ENCODE peak calls at places on chromosome 2, in six cellular contexts. One of them, this sample, is unnamed.

GRCh38 chr2:145484443-145485086 is 964.6 kb upstream of the ZEB2 start:
- DNase-seq in GM12878: no peak
- DNase-seq in SK-N-SH: no peak
- DNase-seq in IMR-90: peak
- DNase-seq in HepG2: no peak
- DNase-seq in K562: peak
- DNase-seq in this sample: peak

GRCh38 chr2:239265681-239266435 is 135.0 kb downstream of the HDAC4 start:
- DNase-seq in IMR-90: no peak
- DNase-seq in K562: no peak
- DNase-seq in SK-N-SH: no peak
- DNase-seq in HepG2: no peak
- DNase-seq in GM12878: no peak
- DNase-seq in this sample: no peak

GRCh38 chr2:75607988-75608683 is 38.4 kb upstream of the MRPL19 start:
- DNase-seq in K562: no peak
- DNase-seq in SK-N-SH: no peak
- DNase-seq in HepG2: peak
- DNase-seq in GM12878: no peak
- DNase-seq in IMR-90: no peak
- DNase-seq in this sample: no peak

GRCh38 chr2:100107911-100108647 is 34.3 kb downstream of the AFF3 start:
- DNase-seq in K562: no peak
- DNase-seq in GM12878: no peak
- DNase-seq in SK-N-SH: peak
- DNase-seq in IMR-90: no peak
- DNase-seq in HepG2: no peak
- DNase-seq in this sample: no peak

GRCh38 chr2:127453392-127454171 is 35.4 kb downstream of the PROC start:
- DNase-seq in GM12878: no peak
- DNase-seq in IMR-90: no peak
- DNase-seq in SK-N-SH: peak
- DNase-seq in K562: peak
- DNase-seq in HepG2: peak
- DNase-seq in this sample: peak

GRCh38 chr2:69358914-69359313 is 28.1 kb downstream of the GFPT1 start:
- DNase-seq in SK-N-SH: no peak
- DNase-seq in IMR-90: no peak
- DNase-seq in K562: no peak
- DNase-seq in HepG2: no peak
- DNase-seq in GM12878: no peak
- DNase-seq in this sample: no peak

GRCh38 chr2:232927041-232927792 is 57.2 kb downstream of the SNORC start:
- DNase-seq in SK-N-SH: peak
- DNase-seq in HepG2: no peak
- DNase-seq in IMR-90: no peak
- DNase-seq in GM12878: no peak
- DNase-seq in K562: peak
- DNase-seq in this sample: peak

GRCh38 chr2:159199751-159200465 is 86.6 kb downstream of the WDSUB1 start:
- DNase-seq in GM12878: no peak
- DNase-seq in HepG2: no peak
- DNase-seq in IMR-90: peak
- DNase-seq in K562: no peak
- DNase-seq in SK-N-SH: no peak
- DNase-seq in this sample: no peak

GRCh38 chr2:149679286-149679685 is 91.7 kb upstream of the MMADHC start:
- DNase-seq in SK-N-SH: no peak
- DNase-seq in HepG2: no peak
- DNase-seq in GM12878: no peak
- DNase-seq in IMR-90: peak
- DNase-seq in K562: no peak
- DNase-seq in this sample: peak

GRCh38 chr2:16862474-16862873 is 196.8 kb upstream of the CYRIA start:
- DNase-seq in IMR-90: no peak
- DNase-seq in GM12878: no peak
- DNase-seq in SK-N-SH: no peak
- DNase-seq in HepG2: no peak
- DNase-seq in K562: no peak
- DNase-seq in this sample: no peak

GRCh38 chr2:16860627-16861026 is 195.0 kb upstream of the CYRIA start:
- DNase-seq in GM12878: no peak
- DNase-seq in IMR-90: no peak
- DNase-seq in K562: no peak
- DNase-seq in SK-N-SH: no peak
- DNase-seq in HepG2: no peak
- DNase-seq in this sample: no peak

GRCh38 chr2:16861154-16861929 is 195.7 kb upstream of the CYRIA start:
- DNase-seq in SK-N-SH: no peak
- DNase-seq in HepG2: no peak
- DNase-seq in K562: no peak
- DNase-seq in IMR-90: no peak
- DNase-seq in GM12878: no peak
- DNase-seq in this sample: peak
- TF ChIP-seq SMC3 in SK-N-SH: no peak
- TF ChIP-seq SMC3 in HepG2: no peak
- TF ChIP-seq SMC3 in K562: no peak
- TF ChIP-seq SMC3 in IMR-90: no peak
- TF ChIP-seq SMC3 in GM12878: no peak
- TF ChIP-seq SMC3 in this sample: no peak

DNA sequence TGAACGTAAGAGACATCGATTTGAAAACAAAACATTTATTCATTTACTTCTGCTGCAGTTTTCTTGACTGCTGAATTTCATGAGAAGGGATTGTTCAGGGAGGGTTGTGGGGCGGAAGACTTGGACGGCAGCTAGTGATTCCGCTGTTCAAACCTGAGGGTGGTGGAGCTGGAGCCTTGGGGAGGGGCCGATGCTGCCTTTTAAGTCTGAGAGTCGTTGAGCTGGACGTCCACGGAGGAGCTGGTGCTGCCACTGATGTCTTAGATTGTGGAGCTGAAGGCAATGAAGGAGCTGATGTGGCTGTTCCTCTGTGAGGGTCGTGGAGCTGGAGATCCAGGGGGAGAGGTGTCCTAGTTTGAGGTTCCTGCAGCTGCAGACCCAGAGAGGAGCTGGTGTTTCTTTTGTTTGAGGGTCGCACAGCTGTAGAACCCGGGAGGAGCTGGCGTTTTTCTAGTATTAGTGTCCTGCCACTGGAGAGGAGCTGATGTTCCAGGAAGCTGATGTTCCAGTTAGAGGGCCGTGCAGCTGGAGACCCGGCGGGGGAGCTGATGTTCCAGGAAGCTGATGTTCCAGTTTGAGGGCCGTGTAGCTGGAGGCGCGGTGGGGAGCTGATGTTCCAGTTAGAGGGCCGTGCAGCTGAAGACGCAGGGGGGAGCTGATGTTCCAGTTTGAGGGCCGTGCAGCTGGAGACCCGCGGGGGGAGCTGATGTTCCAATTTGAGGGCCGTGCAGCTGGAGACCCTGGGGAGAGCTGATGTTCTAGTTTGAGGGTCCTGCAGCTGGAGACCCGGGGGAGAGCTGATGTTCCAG is 150.9 kb downstream of the RTP5 start:
- DNase-seq in HepG2: peak
- DNase-seq in SK-N-SH: no peak
- DNase-seq in K562: no peak
- DNase-seq in IMR-90: no peak
- DNase-seq in GM12878: no peak
- DNase-seq in this sample: no peak
- TF ChIP-seq SMC3 in HepG2: peak
- TF ChIP-seq SMC3 in SK-N-SH: no peak
- TF ChIP-seq SMC3 in K562: peak
- TF ChIP-seq SMC3 in IMR-90: no peak
- TF ChIP-seq SMC3 in GM12878: no peak
- TF ChIP-seq SMC3 in this sample: peak

GRCh38 chr2:216833076-216833475 is 26.8 kb downstream of the TNP1 start:
- DNase-seq in K562: no peak
- DNase-seq in IMR-90: no peak
- DNase-seq in SK-N-SH: no peak
- DNase-seq in HepG2: no peak
- DNase-seq in GM12878: no peak
- DNase-seq in this sample: no peak

GRCh38 chr2:216838146-216838545 is 21.7 kb downstream of the TNP1 start:
- DNase-seq in IMR-90: peak
- DNase-seq in K562: no peak
- DNase-seq in HepG2: no peak
- DNase-seq in SK-N-SH: no peak
- DNase-seq in GM12878: no peak
- DNase-seq in this sample: no peak

GRCh38 chr2:216839626-216840132 is 20.2 kb downstream of the TNP1 start:
- DNase-seq in IMR-90: no peak
- DNase-seq in HepG2: no peak
- DNase-seq in SK-N-SH: no peak
- DNase-seq in K562: no peak
- DNase-seq in GM12878: no peak
- DNase-seq in this sample: no peak

GRCh38 chr2:216842634-216843033 is 17.2 kb downstream of the TNP1 start:
- DNase-seq in IMR-90: no peak
- DNase-seq in K562: no peak
- DNase-seq in HepG2: no peak
- DNase-seq in GM12878: no peak
- DNase-seq in SK-N-SH: no peak
- DNase-seq in this sample: no peak

GRCh38 chr2:216837740-216838139 is 22.1 kb downstream of the TNP1 start:
- DNase-seq in HepG2: no peak
- DNase-seq in K562: no peak
- DNase-seq in IMR-90: no peak
- DNase-seq in GM12878: no peak
- DNase-seq in SK-N-SH: no peak
- DNase-seq in this sample: no peak
- TF ChIP-seq SMC3 in HepG2: no peak
- TF ChIP-seq SMC3 in K562: no peak
- TF ChIP-seq SMC3 in IMR-90: no peak
- TF ChIP-seq SMC3 in GM12878: no peak
- TF ChIP-seq SMC3 in SK-N-SH: no peak
- TF ChIP-seq SMC3 in this sample: no peak

GRCh38 chr2:133342960-133343359 is 225.3 kb downstream of the NCKAP5 start:
- DNase-seq in IMR-90: no peak
- DNase-seq in GM12878: no peak
- DNase-seq in K562: no peak
- DNase-seq in HepG2: no peak
- DNase-seq in SK-N-SH: no peak
- DNase-seq in this sample: no peak
- TF ChIP-seq SMC3 in IMR-90: no peak
- TF ChIP-seq SMC3 in GM12878: no peak
- TF ChIP-seq SMC3 in K562: no peak
- TF ChIP-seq SMC3 in HepG2: no peak
- TF ChIP-seq SMC3 in SK-N-SH: no peak
- TF ChIP-seq SMC3 in this sample: no peak

GRCh38 chr2:195037072-195037471 is 620.0 kb upstream of the SLC39A10 start:
- DNase-seq in HepG2: no peak
- DNase-seq in GM12878: no peak
- DNase-seq in IMR-90: no peak
- DNase-seq in SK-N-SH: no peak
- DNase-seq in K562: no peak
- DNase-seq in this sample: no peak
- TF ChIP-seq SMC3 in HepG2: no peak
- TF ChIP-seq SMC3 in GM12878: no peak
- TF ChIP-seq SMC3 in IMR-90: no peak
- TF ChIP-seq SMC3 in SK-N-SH: no peak
- TF ChIP-seq SMC3 in K562: no peak
- TF ChIP-seq SMC3 in this sample: no peak

GRCh38 chr2:30293303-30293912 is 62.1 kb downstream of the LBH start:
- DNase-seq in IMR-90: peak
- DNase-seq in HepG2: no peak
- DNase-seq in K562: no peak
- DNase-seq in GM12878: no peak
- DNase-seq in SK-N-SH: no peak
- DNase-seq in this sample: peak
- TF ChIP-seq SMC3 in IMR-90: no peak
- TF ChIP-seq SMC3 in HepG2: no peak
- TF ChIP-seq SMC3 in K562: no peak
- TF ChIP-seq SMC3 in GM12878: no peak
- TF ChIP-seq SMC3 in SK-N-SH: no peak
- TF ChIP-seq SMC3 in this sample: peak

This sample was measured in A549.